ENCODE peak calls at places on chromosomes 4 and X, in five cellular contexts. U is nephron progenitor cell; S is putamen; G is stimulated activated CD4-positive, alpha-beta T cell treated with anti-CD3 and anti-CD28 coated beads, TNF-alpha, amount 100 ng/mL, for 4 hours; E is A549. W is an unnamed sample.

GRCh38 chrX:95427389-95427788 is 1257.3 kb upstream of the DIAPH2 start:
- DNase-seq in E (no peak), S (no peak), G (no peak), U (no peak), W (no peak)

GRCh38 chr4:7971881-7972500 is 32.3 kb upstream of the AFAP1 start:
- DNase-seq in U (no peak), S (no peak), E (no peak), G (no peak), W (no peak)

GRCh38 chr4:169080970-169081369 is 70.9 kb upstream of the CBR4 start:
- DNase-seq in E (no peak), U (no peak), S (peak; percentile 35), G (no peak), W (no peak)

GRCh38 chr4:99832313-99832712 is 15.7 kb downstream of the DAPP1 start:
- DNase-seq in U (no peak), E (peak; percentile 4), G (no peak), S (no peak), W (no peak)

GRCh38 chr4:99447079-99447478 is 11.9 kb upstream of the ADH7 start:
- DNase-seq in U (no peak), E (peak; percentile 72), G (no peak), S (no peak), W (peak; percentile 3)

GRCh38 chrX:10177620-10178019 is 20.8 kb downstream of the CLCN4 start:
- DNase-seq in S (no peak), G (no peak), U (no peak), E (no peak), W (no peak)

GRCh38 chrX:153474266-153474665 is 3.9 kb upstream of the HAUS7 start:
- DNase-seq in E (no peak), U (no peak), G (no peak), S (no peak), W (no peak)

GRCh38 chrX:19513383-19513782 is 1.9 kb downstream of the MAP3K15 start:
- DNase-seq in S (no peak), G (no peak), U (peak; percentile 7), E (no peak), W (no peak)

GRCh38 chr4:67696061-67696460 is 4.9 kb downstream of the UBA6 start:
- DNase-seq in U (no peak), G (no peak), E (no peak), S (no peak), W (no peak)

GRCh38 chr4:125316391-125316780 is 1.6 kb downstream of the FAT4 start:
- DNase-seq in E (peak; percentile 24), S (no peak), U (peak; percentile 32), G (no peak), W (no peak)

GRCh38 chr4:30844861-30845582 is 124.9 kb downstream of the PCDH7 start:
- DNase-seq in U (no peak), S (no peak), G (no peak), E (no peak), W (no peak)

GRCh38 chr4:149521611-149522010 is 294.0 kb downstream of the IQCM start:
- DNase-seq in U (no peak), E (no peak), G (no peak), S (no peak), W (peak; percentile 10)

GRCh38 chrX:154082396-154083133 is 15.0 kb downstream of the MECP2 start:
- DNase-seq in G (no peak), E (peak; percentile 30), U (no peak), S (no peak), W (no peak)